ENCODE peak calls at places on chromosome 10, in six cellular contexts. E, Q, X, O, Y and L are unnamed samples.

GRCh38 chr10:3068201-3068967 is 1.0 kb downstream of the PFKP start:
- DNase-seq in E (peak), Q (peak), X (no peak), O (peak), Y (no peak), L (no peak)

GRCh38 chr10:69636626-69637550 is 6.8 kb downstream of the FAM241B start:
- DNase-seq in E (peak), Q (no peak), X (peak), O (peak), Y (no peak), L (no peak)

GRCh38 chr10:68096913-68097509 is 12.3 kb upstream of the MYPN start:
- DNase-seq in E (peak), Q (no peak), X (no peak), O (no peak), Y (no peak), L (peak)

GRCh38 chr10:49161411-49161997 is 26.7 kb downstream of the TMEM273 start:
- DNase-seq in E (no peak), Q (no peak), X (no peak), O (no peak), Y (peak), L (no peak)

GRCh38 chr10:631266-631665 is 58.2 kb downstream of the DIP2C start:
- DNase-seq in E (no peak), Q (no peak), X (no peak), O (peak), Y (no peak), L (no peak)

GRCh38 chr10:83553366-83553765 is 585.9 kb upstream of the GHITM start:
- DNase-seq in E (no peak), Q (no peak), X (no peak), O (no peak), Y (no peak), L (no peak)

GRCh38 chr10:871951-872403 is 59.5 kb downstream of the LARP4B start:
- DNase-seq in E (peak), Q (no peak), X (no peak), O (no peak), Y (no peak), L (peak)

GRCh38 chr10:118506835-118507234 is 88.6 kb downstream of the PRLHR start:
- DNase-seq in E (no peak), Q (no peak), X (no peak), O (no peak), Y (peak), L (no peak)

GRCh38 chr10:60955957-60956425 is 12.0 kb upstream of the RHOBTB1 start:
- DNase-seq in E (no peak), Q (no peak), X (no peak), O (no peak), Y (no peak), L (no peak)

GRCh38 chr10:133169173-133169947 is 9.3 kb downstream of the KNDC1 start:
- DNase-seq in E (no peak), Q (no peak), X (peak), O (no peak), Y (no peak), L (no peak)

GRCh38 chr10:15879058-15879457 is 18.8 kb upstream of the MINDY3 start:
- DNase-seq in E (no peak), Q (no peak), X (no peak), O (no peak), Y (no peak), L (no peak)

GRCh38 chr10:53276797-53277196 is 504.2 kb upstream of the MBL2 start:
- DNase-seq in E (no peak), Q (no peak), X (no peak), O (no peak), Y (no peak), L (no peak)

GRCh38 chr10:103367782-103368518 is at the start of gene TAF5:
- DNase-seq in E (peak), Q (peak), X (peak), O (peak), Y (peak), L (peak)

GRCh38 chr10:24428410-24428782 is 219.5 kb downstream of the KIAA1217 start:
- DNase-seq in E (no peak), Q (no peak), X (no peak), O (no peak), Y (no peak), L (no peak)

DNA sequence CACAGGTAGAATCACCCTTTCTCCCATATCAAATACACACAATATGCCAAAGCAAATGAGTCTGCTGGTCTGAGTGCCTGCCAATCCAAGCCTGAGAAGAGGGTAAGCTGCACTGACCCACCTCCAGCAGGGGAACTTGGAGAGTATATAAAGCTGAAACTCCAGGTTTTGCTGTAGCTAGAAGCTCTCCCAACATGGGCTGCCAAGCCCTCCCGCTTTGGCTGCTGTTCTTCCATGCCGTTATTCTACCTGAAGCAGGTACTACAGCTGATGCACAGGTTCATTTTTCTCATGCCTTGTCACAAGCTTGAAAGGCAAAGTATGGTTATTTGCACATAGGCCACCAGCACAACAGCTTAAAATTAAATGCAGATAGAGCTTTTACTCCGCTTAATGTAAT is 21.5 kb upstream of the C10orf120 start:
- DNase-seq in E (no peak), Q (no peak), X (no peak), O (no peak), Y (no peak), L (no peak)
- TF ChIP-seq POLR2A in E (no peak), Q (no peak), X (no peak), O (no peak), Y (no peak), L (no peak)

DNA sequence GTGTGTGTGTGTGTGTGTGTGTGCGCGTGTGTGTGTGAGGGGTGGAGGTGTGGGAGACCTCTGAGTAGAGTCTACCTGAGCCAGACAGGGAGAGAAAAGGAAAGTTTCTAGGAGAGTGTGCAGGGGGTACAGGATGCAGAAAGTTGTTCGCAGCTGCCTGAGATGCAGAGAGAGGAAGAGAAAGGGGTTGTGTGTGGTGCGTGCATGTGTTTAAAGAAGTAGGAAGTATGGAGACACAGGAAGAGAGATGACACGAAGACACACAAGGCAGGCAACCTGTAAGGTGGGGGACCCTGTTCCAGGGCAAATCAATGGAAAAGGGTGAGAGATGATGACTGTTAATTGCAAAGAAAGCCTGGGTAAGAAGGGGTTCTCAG is 52.2 kb downstream of the C10orf105 start:
- DNase-seq in E (no peak), Q (no peak), X (no peak), O (no peak), Y (no peak), L (no peak)
- H3K4me3 ChIP-seq in E (no peak), Q (no peak), X (no peak), O (no peak), Y (no peak), L (no peak)

GRCh38 chr10:96047004-96047649 is 3.7 kb downstream of the CCNJ start:
- DNase-seq in E (no peak), Q (no peak), X (no peak), O (no peak), Y (no peak), L (no peak)
- TF ChIP-seq CTCF in E (no peak), Q (no peak), X (no peak), O (no peak), Y (no peak), L (no peak)

GRCh38 chr10:96585726-96586418 is 940 bp downstream of the TM9SF3 start:
- DNase-seq in E (no peak), Q (no peak), X (no peak), O (no peak), Y (no peak), L (no peak)

GRCh38 chr10:96587255-96588059 is 645 bp upstream of the TM9SF3 start:
- DNase-seq in E (peak), Q (peak), X (peak), O (no peak), Y (no peak), L (peak)

GRCh38 chr10:96584474-96584873 is 2.3 kb downstream of the TM9SF3 start:
- DNase-seq in E (no peak), Q (no peak), X (no peak), O (no peak), Y (no peak), L (no peak)

GRCh38 chr10:96588060-96588554 is 1.3 kb upstream of the TM9SF3 start:
- DNase-seq in E (no peak), Q (no peak), X (no peak), O (no peak), Y (no peak), L (no peak)

GRCh38 chr10:96586419-96587254 is at the start of gene TM9SF3:
- DNase-seq in E (peak), Q (peak), X (peak), O (peak), Y (no peak), L (peak)
- TF ChIP-seq POLR2A in E (no peak), Q (peak), X (peak), O (peak), Y (peak), L (peak)

GRCh38 chr10:18332048-18332447 is 191.8 kb downstream of the CACNB2 start:
- DNase-seq in E (no peak), Q (no peak), X (no peak), O (no peak), Y (no peak), L (no peak)

GRCh38 chr10:18332484-18332883 is 192.3 kb downstream of the CACNB2 start:
- DNase-seq in E (no peak), Q (no peak), X (no peak), O (no peak), Y (no peak), L (no peak)

GRCh38 chr10:18325889-18326531 is 185.8 kb downstream of the CACNB2 start:
- DNase-seq in E (no peak), Q (no peak), X (no peak), O (no peak), Y (no peak), L (no peak)

GRCh38 chr10:18325410-18325809 is 185.2 kb downstream of the CACNB2 start:
- DNase-seq in E (no peak), Q (no peak), X (no peak), O (no peak), Y (no peak), L (no peak)

DNA sequence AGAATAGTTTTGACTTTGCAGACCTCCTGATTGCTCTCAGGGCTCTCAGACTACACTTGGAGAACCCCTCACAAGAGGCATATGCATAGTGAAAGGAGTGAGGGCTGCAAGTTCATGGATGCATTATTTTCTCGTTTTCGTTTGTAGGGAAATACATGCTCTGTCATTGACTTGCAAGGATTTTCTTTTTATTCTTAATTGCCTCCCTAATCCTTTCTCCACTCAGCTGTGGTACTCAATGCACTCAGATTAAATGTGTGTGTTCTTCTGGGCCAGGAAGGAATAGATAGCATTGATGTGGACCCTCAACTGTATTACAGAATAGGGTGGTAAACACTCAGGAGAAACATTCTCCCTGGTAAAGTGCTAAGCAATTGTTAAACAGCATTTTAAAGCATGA is 188.7 kb downstream of the CACNB2 start:
- DNase-seq in E (no peak), Q (no peak), X (no peak), O (no peak), Y (no peak), L (no peak)
- H3K4me3 ChIP-seq in E (no peak), Q (no peak), X (no peak), O (no peak), Y (no peak), L (no peak)

GRCh38 chr10:104680467-104681401 is 39.6 kb downstream of the SORCS3 start:
- DNase-seq in E (no peak), Q (no peak), X (no peak), O (no peak), Y (peak), L (no peak)
- TF ChIP-seq CTCF in E (no peak), Q (no peak), X (no peak), O (no peak), Y (no peak), L (no peak)

DNA sequence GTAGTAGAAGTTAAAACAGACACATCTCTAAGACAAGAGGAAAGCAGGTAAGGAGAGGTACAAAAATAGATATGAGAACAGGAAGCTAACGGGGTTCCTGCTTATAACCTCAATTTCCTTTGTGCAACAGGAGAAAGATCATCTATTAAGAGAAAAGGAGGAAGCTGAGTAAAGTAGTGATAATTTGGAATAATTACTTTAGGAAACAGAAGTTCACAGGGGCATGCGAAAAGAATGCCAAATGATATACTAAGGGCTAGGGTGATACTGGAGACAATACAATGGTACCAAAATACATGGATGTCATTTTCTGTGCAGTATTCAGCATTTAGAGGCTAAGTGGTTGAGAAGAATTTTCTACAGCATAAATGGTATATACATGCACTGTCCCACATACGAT is 108.8 kb downstream of the NRBF2 start:
- DNase-seq in E (no peak), Q (no peak), X (no peak), O (no peak), Y (no peak), L (no peak)
- TF ChIP-seq POLR2A in E (no peak), Q (no peak), X (no peak), O (no peak), Y (no peak), L (no peak)

DNA sequence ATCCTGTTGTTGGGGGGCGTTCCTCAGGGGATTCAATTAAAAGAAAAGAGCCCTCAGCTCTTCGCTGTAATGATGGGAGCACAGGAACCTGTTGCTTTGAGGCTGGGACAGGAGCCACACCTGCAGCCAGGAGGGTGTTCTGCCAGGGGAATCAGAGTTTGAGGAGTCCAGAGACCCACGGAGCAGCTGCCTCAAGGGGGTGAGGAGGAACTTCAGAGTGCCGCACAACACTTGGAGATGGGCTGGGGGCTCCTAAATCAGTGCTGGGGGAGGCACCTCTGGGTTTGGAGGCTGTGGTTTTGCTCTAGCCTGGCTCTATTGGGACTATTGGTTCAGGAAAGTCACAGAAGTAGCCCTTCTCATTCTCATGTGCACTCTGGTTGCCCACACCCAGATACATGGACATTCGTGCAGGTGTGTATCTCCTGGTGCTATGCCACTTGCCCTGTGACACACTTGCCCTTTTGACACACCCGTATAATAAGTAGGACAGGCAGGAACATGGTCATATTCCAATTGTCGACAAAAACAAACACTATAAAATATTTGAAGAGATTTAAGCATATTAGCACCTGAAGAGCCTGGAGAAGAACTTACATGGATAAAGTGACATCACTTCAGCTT is 98.1 kb downstream of the PTPN20 start:
- DNase-seq in E (no peak), Q (no peak), X (no peak), O (no peak), Y (no peak), L (no peak)
- H3K4me3 ChIP-seq in E (no peak), Q (no peak), X (no peak), O (no peak), Y (no peak), L (no peak)

GRCh38 chr10:80458263-80458625 is 4.1 kb downstream of the TSPAN14 start:
- DNase-seq in E (no peak), Q (no peak), X (no peak), O (no peak), Y (no peak), L (no peak)
- TF ChIP-seq CTCF in E (no peak), Q (no peak), X (no peak), O (no peak), Y (no peak), L (no peak)